ENCODE peak calls at places on chromosomes 13 and 19, in nine cellular contexts. T is suprapubic skin; U is HAP-1; X is heart left ventricle; V is fibroblast of lung; E is stimulated activated CD8-positive, alpha-beta memory T cell treated with anti-CD3 and anti-CD28 coated beads, Interleukin-4, amount 100 ng/mL, for 24 hours; N is NCI-H2107; D is CD8-positive, alpha-beta memory T cell; L is stimulated activated CD4-positive, alpha-beta T cell treated with anti-CD3 and anti-CD28 coated beads, TNF-alpha, amount 100 ng/mL, for 24 hours. W is an unnamed sample.

GRCh38 chr13:95185851-95186250 is 115.4 kb downstream of the ABCC4 start:
- DNase-seq in T (no peak), U (no peak), X (no peak), V (no peak), E (no peak), N (no peak), D (peak; percentile 41), L (peak; percentile 16), W (no peak)

GRCh38 chr13:41137951-41138350 is 5.3 kb upstream of the KBTBD6 start:
- DNase-seq in T (no peak), U (no peak), X (no peak), V (peak; percentile 79), E (no peak), N (no peak), D (no peak), L (no peak), W (no peak)

GRCh38 chr13:87280139-87280538 is 391.0 kb upstream of the SLITRK5 start:
- DNase-seq in T (no peak), U (no peak), X (no peak), V (no peak), E (no peak), N (no peak), D (no peak), L (no peak), W (no peak)

GRCh38 chr19:19597809-19598306 is 20.6 kb downstream of the PBX4 start:
- DNase-seq in T (no peak), U (no peak), X (no peak), V (no peak), E (no peak), N (no peak), D (peak; percentile 65), L (no peak), W (no peak)

GRCh38 chr19:35793381-35794165 is 18.2 kb downstream of the ARHGAP33 start:
- DNase-seq in T (no peak), U (no peak), X (no peak), V (no peak), E (no peak), N (no peak), D (no peak), L (no peak), W (no peak)

GRCh38 chr13:25806304-25806974 is 245.4 kb downstream of the SHISA2 start:
- DNase-seq in T (no peak), U (no peak), X (no peak), V (peak; percentile 73), E (no peak), N (no peak), D (no peak), L (no peak), W (no peak)

GRCh38 chr19:49189259-49189658 is 31.7 kb downstream of the TRPM4 start:
- DNase-seq in T (no peak), U (no peak), X (no peak), V (no peak), E (no peak), N (no peak), D (no peak), L (no peak), W (no peak)

GRCh38 chr13:45441633-45442032 is 23.1 kb upstream of the COG3 start:
- DNase-seq in T (no peak), U (no peak), X (no peak), V (peak; percentile 29), E (no peak), N (no peak), D (no peak), L (no peak), W (no peak)

GRCh38 chr19:41309225-41310030 is 544 bp upstream of the CCDC97 start:
- DNase-seq in T (no peak), U (no peak), X (no peak), V (no peak), E (no peak), N (no peak), D (no peak), L (no peak), W (no peak)

GRCh38 chr13:20721454-20722357 is 18.2 kb downstream of the IL17D start:
- DNase-seq in T (peak; percentile 77), U (no peak), X (no peak), V (peak; percentile 66), E (no peak), N (no peak), D (no peak), L (no peak), W (peak; percentile 77)

GRCh38 chr13:45690636-45691035 is 11.5 kb upstream of the CBY2 start:
- DNase-seq in T (no peak), U (no peak), X (no peak), V (no peak), E (no peak), N (no peak), D (no peak), L (no peak), W (no peak)

GRCh38 chr13:25908390-25908789 is 143.4 kb downstream of the SHISA2 start:
- DNase-seq in T (no peak), U (no peak), X (no peak), V (no peak), E (no peak), N (no peak), D (no peak), L (no peak), W (peak; percentile 69)

GRCh38 chr13:99354371-99354951 is 47.3 kb upstream of the GPR183 start:
- DNase-seq in T (no peak), U (no peak), X (no peak), V (no peak), E (no peak), N (no peak), D (no peak), L (no peak), W (no peak)

GRCh38 chr19:47582320-47582909 is 9.5 kb upstream of the ZNF541 start:
- DNase-seq in T (no peak), U (no peak), X (no peak), V (peak; percentile 88), E (no peak), N (no peak), D (no peak), L (no peak), W (no peak)